ENCODE peak calls at places on chromosomes 12 and 14, in nine cellular contexts. One of them, this sample, is unnamed. For H3K27me3, the result is how much of the 10 kb centered on the place peaks cover.

GRCh38 chr12:96265400-96265799 is 71.2 kb downstream of the ELK3 start:
- DNase-seq in uterus: no peak
- DNase-seq in mammary epithelial cell: no peak
- DNase-seq in esophagus muscularis mucosa: no peak
- DNase-seq in thoracic aorta: no peak
- DNase-seq in K562: no peak
- DNase-seq in heart right ventricle: no peak
- DNase-seq in transverse colon: no peak
- DNase-seq in cardiac muscle cell: no peak
- DNase-seq in this sample: no peak

GRCh38 chr14:32087173-32087861 is 10.2 kb downstream of the ARHGAP5 start:
- DNase-seq in K562: peak
- DNase-seq in uterus: no peak
- DNase-seq in esophagus muscularis mucosa: no peak
- DNase-seq in transverse colon: no peak
- DNase-seq in thoracic aorta: no peak
- DNase-seq in mammary epithelial cell: peak
- DNase-seq in heart right ventricle: no peak
- DNase-seq in cardiac muscle cell: no peak
- DNase-seq in this sample: no peak

GRCh38 chr12:10365716-10366433 is 24.0 kb downstream of the KLRK1 start:
- DNase-seq in esophagus muscularis mucosa: no peak
- DNase-seq in thoracic aorta: no peak
- DNase-seq in cardiac muscle cell: no peak
- DNase-seq in heart right ventricle: no peak
- DNase-seq in uterus: no peak
- DNase-seq in K562: no peak
- DNase-seq in transverse colon: no peak
- DNase-seq in mammary epithelial cell: peak
- DNase-seq in this sample: no peak

GRCh38 chr14:102279282-102279681 is 25.7 kb downstream of the MOK start:
- DNase-seq in esophagus muscularis mucosa: no peak
- DNase-seq in uterus: no peak
- DNase-seq in transverse colon: no peak
- DNase-seq in mammary epithelial cell: no peak
- DNase-seq in heart right ventricle: no peak
- DNase-seq in K562: no peak
- DNase-seq in thoracic aorta: no peak
- DNase-seq in cardiac muscle cell: no peak
- DNase-seq in this sample: no peak

GRCh38 chr12:1619599-1619998 is 9.4 kb upstream of the WNT5B start:
- DNase-seq in cardiac muscle cell: no peak
- DNase-seq in mammary epithelial cell: no peak
- DNase-seq in thoracic aorta: no peak
- DNase-seq in transverse colon: peak
- DNase-seq in uterus: no peak
- DNase-seq in heart right ventricle: no peak
- DNase-seq in esophagus muscularis mucosa: no peak
- DNase-seq in K562: no peak
- DNase-seq in this sample: peak

GRCh38 chr12:109863961-109864712 is 16.2 kb downstream of the GLTP start:
- DNase-seq in esophagus muscularis mucosa: no peak
- DNase-seq in thoracic aorta: no peak
- DNase-seq in K562: no peak
- DNase-seq in uterus: no peak
- DNase-seq in transverse colon: peak
- DNase-seq in cardiac muscle cell: no peak
- DNase-seq in heart right ventricle: no peak
- DNase-seq in mammary epithelial cell: no peak
- DNase-seq in this sample: no peak

GRCh38 chr14:21003788-21004346 is 4.8 kb downstream of the SLC39A2 start:
- DNase-seq in cardiac muscle cell: no peak
- DNase-seq in heart right ventricle: peak
- DNase-seq in transverse colon: no peak
- DNase-seq in thoracic aorta: no peak
- DNase-seq in esophagus muscularis mucosa: no peak
- DNase-seq in uterus: no peak
- DNase-seq in mammary epithelial cell: no peak
- DNase-seq in K562: no peak
- DNase-seq in this sample: no peak

GRCh38 chr12:64009321-64010068 is 165.0 kb downstream of the SRGAP1 start:
- DNase-seq in cardiac muscle cell: no peak
- DNase-seq in thoracic aorta: no peak
- DNase-seq in transverse colon: no peak
- DNase-seq in uterus: no peak
- DNase-seq in heart right ventricle: no peak
- DNase-seq in esophagus muscularis mucosa: no peak
- DNase-seq in mammary epithelial cell: no peak
- DNase-seq in K562: no peak
- DNase-seq in this sample: no peak

GRCh38 chr14:58467575-58467974 is 40.1 kb downstream of the KIAA0586 start:
- DNase-seq in transverse colon: no peak
- DNase-seq in K562: no peak
- DNase-seq in mammary epithelial cell: no peak
- DNase-seq in thoracic aorta: no peak
- DNase-seq in heart right ventricle: no peak
- DNase-seq in uterus: no peak
- DNase-seq in cardiac muscle cell: no peak
- DNase-seq in esophagus muscularis mucosa: no peak
- DNase-seq in this sample: no peak

GRCh38 chr14:58463147-58463546 is 35.6 kb downstream of the KIAA0586 start:
- DNase-seq in thoracic aorta: no peak
- DNase-seq in heart right ventricle: no peak
- DNase-seq in K562: no peak
- DNase-seq in uterus: no peak
- DNase-seq in mammary epithelial cell: no peak
- DNase-seq in transverse colon: no peak
- DNase-seq in cardiac muscle cell: no peak
- DNase-seq in esophagus muscularis mucosa: no peak
- DNase-seq in this sample: no peak

GRCh38 chr14:58466459-58466858 is 38.9 kb downstream of the KIAA0586 start:
- DNase-seq in mammary epithelial cell: no peak
- DNase-seq in uterus: no peak
- DNase-seq in K562: no peak
- DNase-seq in esophagus muscularis mucosa: no peak
- DNase-seq in heart right ventricle: no peak
- DNase-seq in transverse colon: no peak
- DNase-seq in thoracic aorta: no peak
- DNase-seq in cardiac muscle cell: no peak
- DNase-seq in this sample: no peak

GRCh38 chr14:58465425-58465824 is 37.9 kb downstream of the KIAA0586 start:
- DNase-seq in esophagus muscularis mucosa: no peak
- DNase-seq in heart right ventricle: no peak
- DNase-seq in uterus: no peak
- DNase-seq in mammary epithelial cell: peak
- DNase-seq in cardiac muscle cell: no peak
- DNase-seq in K562: no peak
- DNase-seq in transverse colon: no peak
- DNase-seq in thoracic aorta: no peak
- DNase-seq in this sample: no peak

DNA sequence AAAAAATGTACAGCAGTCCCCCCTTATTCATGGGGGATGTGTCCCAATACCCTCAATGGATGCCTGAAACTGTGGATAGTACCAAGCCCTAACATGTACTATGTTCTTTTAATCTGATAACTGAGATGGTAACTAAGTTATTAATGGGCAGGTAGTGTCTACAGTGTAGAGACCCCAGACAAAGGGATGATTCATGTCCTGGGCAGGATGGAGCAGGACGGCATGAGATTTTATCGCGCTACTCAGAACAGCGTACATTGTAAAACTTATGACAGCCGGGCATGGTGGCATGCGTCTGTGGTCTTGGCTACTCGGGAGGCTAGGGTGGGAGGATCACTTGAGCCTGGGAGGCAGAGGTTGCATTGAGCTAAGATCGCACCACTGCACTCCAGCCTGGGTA is 37.1 kb downstream of the KIAA0586 start:
- DNase-seq in thoracic aorta: no peak
- DNase-seq in esophagus muscularis mucosa: no peak
- DNase-seq in cardiac muscle cell: no peak
- DNase-seq in K562: no peak
- DNase-seq in uterus: no peak
- DNase-seq in heart right ventricle: no peak
- DNase-seq in transverse colon: no peak
- DNase-seq in mammary epithelial cell: peak
- DNase-seq in this sample: no peak
- H3K27me3 ChIP-seq in thoracic aorta: under half
- H3K27me3 ChIP-seq in esophagus muscularis mucosa: under half
- H3K27me3 ChIP-seq in cardiac muscle cell: under half
- H3K27me3 ChIP-seq in K562: under half
- H3K27me3 ChIP-seq in uterus: under half
- H3K27me3 ChIP-seq in heart right ventricle: under half
- H3K27me3 ChIP-seq in transverse colon: under half
- H3K27me3 ChIP-seq in mammary epithelial cell: under half
- H3K27me3 ChIP-seq in this sample: under half

GRCh38 chr12:57738142-57738474 is 434 bp downstream of the AGAP2 start:
- DNase-seq in mammary epithelial cell: no peak
- DNase-seq in K562: no peak
- DNase-seq in thoracic aorta: no peak
- DNase-seq in uterus: no peak
- DNase-seq in heart right ventricle: no peak
- DNase-seq in transverse colon: no peak
- DNase-seq in cardiac muscle cell: no peak
- DNase-seq in esophagus muscularis mucosa: no peak
- DNase-seq in this sample: no peak

GRCh38 chr12:57735952-57736742 is 2.4 kb downstream of the AGAP2 start:
- DNase-seq in mammary epithelial cell: peak
- DNase-seq in esophagus muscularis mucosa: no peak
- DNase-seq in uterus: no peak
- DNase-seq in K562: peak
- DNase-seq in transverse colon: no peak
- DNase-seq in heart right ventricle: peak
- DNase-seq in cardiac muscle cell: peak
- DNase-seq in thoracic aorta: no peak
- DNase-seq in this sample: peak

GRCh38 chr12:57738661-57739237 is at the start of gene AGAP2:
- DNase-seq in mammary epithelial cell: no peak
- DNase-seq in uterus: no peak
- DNase-seq in esophagus muscularis mucosa: no peak
- DNase-seq in transverse colon: no peak
- DNase-seq in heart right ventricle: no peak
- DNase-seq in K562: no peak
- DNase-seq in cardiac muscle cell: peak
- DNase-seq in thoracic aorta: no peak
- DNase-seq in this sample: peak

GRCh38 chr12:57736743-57737466 is 1.6 kb downstream of the AGAP2 start:
- DNase-seq in transverse colon: no peak
- DNase-seq in cardiac muscle cell: no peak
- DNase-seq in heart right ventricle: no peak
- DNase-seq in esophagus muscularis mucosa: no peak
- DNase-seq in thoracic aorta: no peak
- DNase-seq in K562: no peak
- DNase-seq in mammary epithelial cell: no peak
- DNase-seq in uterus: no peak
- DNase-seq in this sample: peak

GRCh38 chr12:57737467-57738141 is 938 bp downstream of the AGAP2 start:
- DNase-seq in cardiac muscle cell: peak
- DNase-seq in esophagus muscularis mucosa: no peak
- DNase-seq in transverse colon: no peak
- DNase-seq in thoracic aorta: no peak
- DNase-seq in heart right ventricle: no peak
- DNase-seq in uterus: no peak
- DNase-seq in K562: no peak
- DNase-seq in mammary epithelial cell: no peak
- DNase-seq in this sample: peak
- H3K27me3 ChIP-seq in cardiac muscle cell: half or more
- H3K27me3 ChIP-seq in esophagus muscularis mucosa: half or more
- H3K27me3 ChIP-seq in transverse colon: half or more
- H3K27me3 ChIP-seq in thoracic aorta: under half
- H3K27me3 ChIP-seq in heart right ventricle: half or more
- H3K27me3 ChIP-seq in uterus: under half
- H3K27me3 ChIP-seq in K562: under half
- H3K27me3 ChIP-seq in mammary epithelial cell: under half
- H3K27me3 ChIP-seq in this sample: half or more

DNA sequence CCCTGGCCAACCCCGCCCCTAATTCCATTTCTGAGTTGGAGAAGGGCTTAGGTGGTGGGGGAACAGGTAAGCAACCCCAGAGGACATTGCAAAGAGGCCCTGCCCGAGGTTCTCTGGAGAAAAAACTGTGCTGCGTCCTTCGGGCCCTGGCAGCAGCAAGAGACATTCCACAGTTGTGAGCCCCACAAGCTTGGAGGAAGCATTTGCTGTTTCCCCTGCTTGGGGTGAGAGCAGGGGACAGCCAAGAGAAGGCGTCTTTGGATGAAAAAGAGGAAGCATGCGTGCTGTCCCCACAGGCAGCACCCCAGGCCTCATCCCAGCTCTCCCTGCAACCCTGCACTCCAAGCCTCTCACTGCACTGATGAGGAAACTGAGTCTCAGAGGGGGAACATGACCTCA is 1.4 kb downstream of the BDKRB2 start:
- DNase-seq in uterus: no peak
- DNase-seq in esophagus muscularis mucosa: no peak
- DNase-seq in K562: no peak
- DNase-seq in mammary epithelial cell: no peak
- DNase-seq in thoracic aorta: no peak
- DNase-seq in heart right ventricle: no peak
- DNase-seq in transverse colon: no peak
- DNase-seq in cardiac muscle cell: no peak
- DNase-seq in this sample: no peak
- H3K27me3 ChIP-seq in uterus: under half
- H3K27me3 ChIP-seq in esophagus muscularis mucosa: under half
- H3K27me3 ChIP-seq in K562: under half
- H3K27me3 ChIP-seq in mammary epithelial cell: under half
- H3K27me3 ChIP-seq in thoracic aorta: under half
- H3K27me3 ChIP-seq in heart right ventricle: under half
- H3K27me3 ChIP-seq in transverse colon: under half
- H3K27me3 ChIP-seq in cardiac muscle cell: under half
- H3K27me3 ChIP-seq in this sample: under half

GRCh38 chr14:22458737-22459136 is 130.3 kb downstream of the DAD1 start:
- DNase-seq in thoracic aorta: no peak
- DNase-seq in mammary epithelial cell: no peak
- DNase-seq in cardiac muscle cell: no peak
- DNase-seq in transverse colon: no peak
- DNase-seq in uterus: no peak
- DNase-seq in K562: no peak
- DNase-seq in heart right ventricle: no peak
- DNase-seq in esophagus muscularis mucosa: no peak
- DNase-seq in this sample: no peak

GRCh38 chr14:22456421-22456820 is 132.6 kb downstream of the DAD1 start:
- DNase-seq in uterus: no peak
- DNase-seq in transverse colon: no peak
- DNase-seq in cardiac muscle cell: no peak
- DNase-seq in esophagus muscularis mucosa: no peak
- DNase-seq in heart right ventricle: no peak
- DNase-seq in mammary epithelial cell: no peak
- DNase-seq in thoracic aorta: no peak
- DNase-seq in K562: no peak
- DNase-seq in this sample: no peak

GRCh38 chr14:22452330-22452729 is 136.7 kb downstream of the DAD1 start:
- DNase-seq in cardiac muscle cell: no peak
- DNase-seq in thoracic aorta: no peak
- DNase-seq in K562: no peak
- DNase-seq in esophagus muscularis mucosa: no peak
- DNase-seq in heart right ventricle: no peak
- DNase-seq in mammary epithelial cell: no peak
- DNase-seq in uterus: no peak
- DNase-seq in transverse colon: no peak
- DNase-seq in this sample: no peak

GRCh38 chr14:22460461-22461195 is 128.4 kb downstream of the DAD1 start:
- DNase-seq in transverse colon: no peak
- DNase-seq in K562: no peak
- DNase-seq in uterus: no peak
- DNase-seq in thoracic aorta: no peak
- DNase-seq in esophagus muscularis mucosa: no peak
- DNase-seq in cardiac muscle cell: no peak
- DNase-seq in mammary epithelial cell: peak
- DNase-seq in heart right ventricle: no peak
- DNase-seq in this sample: no peak

DNA sequence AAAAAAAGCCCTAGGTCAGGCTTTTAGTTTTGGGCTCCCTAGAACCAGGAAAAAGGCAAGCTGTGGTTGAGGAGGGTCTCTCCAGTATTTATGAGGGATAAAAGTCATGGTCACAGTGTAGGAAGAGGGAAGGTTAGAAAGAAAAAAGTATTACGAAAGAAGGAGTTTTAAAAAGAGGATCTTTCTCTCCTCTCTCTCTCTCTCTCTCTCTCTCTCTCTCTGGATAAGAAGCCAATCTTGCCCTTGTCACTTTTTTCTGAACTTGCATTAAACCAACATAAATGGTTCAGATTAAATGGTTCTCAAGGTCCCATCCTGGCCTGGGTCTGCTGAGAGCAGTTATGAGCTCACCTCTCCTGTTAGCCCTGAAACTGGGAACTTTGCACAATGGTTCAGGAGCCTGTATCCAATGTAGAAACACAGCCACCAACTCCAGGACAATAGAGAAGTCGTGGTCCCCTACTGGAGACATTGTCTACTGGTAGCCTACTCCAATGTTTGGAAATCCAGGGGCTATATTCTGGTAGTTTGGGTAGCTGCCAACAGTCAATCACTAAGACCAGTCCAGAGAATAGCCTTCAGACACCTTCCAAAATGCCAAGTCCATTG is 131.9 kb downstream of the DAD1 start:
- DNase-seq in esophagus muscularis mucosa: no peak
- DNase-seq in uterus: no peak
- DNase-seq in heart right ventricle: no peak
- DNase-seq in K562: no peak
- DNase-seq in mammary epithelial cell: no peak
- DNase-seq in thoracic aorta: no peak
- DNase-seq in transverse colon: no peak
- DNase-seq in cardiac muscle cell: no peak
- DNase-seq in this sample: no peak
- H3K27me3 ChIP-seq in esophagus muscularis mucosa: under half
- H3K27me3 ChIP-seq in uterus: under half
- H3K27me3 ChIP-seq in heart right ventricle: under half
- H3K27me3 ChIP-seq in K562: under half
- H3K27me3 ChIP-seq in mammary epithelial cell: under half
- H3K27me3 ChIP-seq in thoracic aorta: under half
- H3K27me3 ChIP-seq in transverse colon: under half
- H3K27me3 ChIP-seq in cardiac muscle cell: under half
- H3K27me3 ChIP-seq in this sample: under half